ENCODE peak calls at places on chromosomes 7 and 10, in ten cellular contexts. D is stomach, M is A172, B is OCI-LY7, C is NCI-H345, L is IMR-90, O is cardiac muscle cell, I is BJ, J is EL, U is HFFc6. A is an unnamed sample.

GRCh38 chr10:103680869-103681236 is 174.5 kb downstream of the SH3PXD2A start:
- DNase-seq in D (no peak), M (no peak), B (no peak), C (no peak), L (no peak), O (no peak), I (no peak), J (no peak), U (no peak), A (no peak)

GRCh38 chr10:58399410-58399809 is 14.2 kb downstream of the TFAM start:
- DNase-seq in D (no peak), M (no peak), B (no peak), C (no peak), L (peak), O (peak), I (no peak), J (peak), U (peak), A (no peak)

GRCh38 chr7:68562323-68562899 is 1035.9 kb upstream of the AUTS2 start:
- DNase-seq in D (no peak), M (peak), B (no peak), C (no peak), L (no peak), O (peak), I (no peak), J (no peak), U (no peak), A (peak)

GRCh38 chr7:25359471-25360059 is 131.3 kb upstream of the NPVF start:
- DNase-seq in D (no peak), M (no peak), B (no peak), C (peak), L (no peak), O (no peak), I (no peak), J (no peak), U (no peak), A (no peak)

GRCh38 chr7:36966039-36966438 is 241.7 kb upstream of the AOAH start:
- DNase-seq in D (no peak), M (no peak), B (no peak), C (no peak), L (no peak), O (no peak), I (no peak), J (no peak), U (no peak), A (no peak)

GRCh38 chr7:156616269-156617202 is 24.0 kb upstream of the RNF32 start:
- DNase-seq in D (no peak), M (no peak), B (no peak), C (no peak), L (peak), O (no peak), I (no peak), J (no peak), U (no peak), A (no peak)

GRCh38 chr10:8053446-8054242 is 844 bp upstream of the GATA3 start:
- DNase-seq in D (peak), M (peak), B (peak), C (no peak), L (peak), O (peak), I (no peak), J (peak), U (peak), A (no peak)

GRCh38 chr7:44111759-44112158 is 7.6 kb downstream of the AEBP1 start:
- DNase-seq in D (no peak), M (no peak), B (peak), C (peak), L (no peak), O (no peak), I (no peak), J (no peak), U (no peak), A (no peak)

GRCh38 chr7:55488804-55489340 is 83.4 kb downstream of the VOPP1 start:
- DNase-seq in D (no peak), M (no peak), B (no peak), C (no peak), L (no peak), O (no peak), I (no peak), J (no peak), U (no peak), A (no peak)

GRCh38 chr7:140223515-140224221 is 46.9 kb upstream of the KDM7A start:
- DNase-seq in D (no peak), M (no peak), B (no peak), C (no peak), L (no peak), O (no peak), I (no peak), J (no peak), U (no peak), A (no peak)

A was measured in osteocyte.